ENCODE peak calls at places on chromosomes 7 and 10, in seven cellular contexts. X is WERI-Rb-1; E is nucleus accumbens; C is endothelial cell; W is stimulated activated CD4-positive, alpha-beta T cell treated with anti-CD3 and anti-CD28 coated beads, Interleukin-4, amount 100 ng/mL, for 48 hours; T is psoas muscle; Z is NCI-H2081 treated with DMSO at 0.1 percent for 48 hours. O is an unnamed sample.
A peak's percentile ranks its signal among the peaks of the same experiment; 100 is the strongest.

GRCh38 chr7:1196950-1197349 is 35.7 kb upstream of the UNCX start:
- DNase-seq in X (no peak), E (no peak), C (no peak), W (no peak), T (no peak), Z (no peak), O (no peak)

GRCh38 chr10:127813290-127813689 is 76.3 kb downstream of the FOXI2 start:
- DNase-seq in X (no peak), E (no peak), C (no peak), W (no peak), T (no peak), Z (no peak), O (no peak)

GRCh38 chr10:101301111-101301731 is 52.7 kb upstream of the BTRC start:
- DNase-seq in X (peak; percentile 91), E (no peak), C (peak; percentile 69), W (peak; percentile 26), T (peak; percentile 79), Z (no peak), O (peak; percentile 35)

GRCh38 chr7:47938574-47939165 is 9.6 kb downstream of the PKD1L1 start:
- DNase-seq in X (no peak), E (no peak), C (no peak), W (no peak), T (no peak), Z (no peak), O (no peak)

GRCh38 chr7:77409005-77409738 is 7.0 kb downstream of the GSAP start:
- DNase-seq in X (no peak), E (no peak), C (no peak), W (no peak), T (no peak), Z (no peak), O (no peak)

GRCh38 chr10:116779076-116779687 is 36.8 kb upstream of the HSPA12A start:
- DNase-seq in X (no peak), E (no peak), C (no peak), W (no peak), T (no peak), Z (no peak), O (no peak)

GRCh38 chr10:93652857-93653256 is 40.5 kb downstream of the PDE6C start:
- DNase-seq in X (no peak), E (no peak), C (no peak), W (no peak), T (no peak), Z (no peak), O (no peak)

GRCh38 chr7:35398518-35398917 is 144.6 kb upstream of the TBX20 start:
- DNase-seq in X (no peak), E (no peak), C (no peak), W (no peak), T (no peak), Z (no peak), O (no peak)

GRCh38 chr10:132705173-132705572 is 80.8 kb downstream of the NKX6-2 start:
- DNase-seq in X (no peak), E (peak; percentile 53), C (no peak), W (no peak), T (peak; percentile 65), Z (no peak), O (no peak)

GRCh38 chr10:131968949-131969348 is 12.8 kb downstream of the BNIP3 start:
- DNase-seq in X (no peak), E (no peak), C (no peak), W (no peak), T (no peak), Z (no peak), O (no peak)

GRCh38 chr10:132679217-132679595 is 106.7 kb downstream of the NKX6-2 start:
- DNase-seq in X (no peak), E (no peak), C (no peak), W (no peak), T (no peak), Z (no peak), O (no peak)

GRCh38 chr10:81068446-81068845 is 530.7 kb downstream of the SH2D4B start:
- DNase-seq in X (no peak), E (no peak), C (no peak), W (no peak), T (no peak), Z (no peak), O (no peak)

GRCh38 chr10:71777213-71777985 is 4.1 kb upstream of the VSIR start:
- DNase-seq in X (no peak), E (no peak), C (no peak), W (no peak), T (no peak), Z (no peak), O (no peak)

GRCh38 chr10:8114741-8115340 is 60.4 kb downstream of the GATA3 start:
- DNase-seq in X (no peak), E (no peak), C (no peak), W (no peak), T (no peak), Z (no peak), O (no peak)

GRCh38 chr10:129056734-129057689 is 410.0 kb upstream of the MGMT start:
- DNase-seq in X (no peak), E (no peak), C (no peak), W (no peak), T (no peak), Z (no peak), O (no peak)

GRCh38 chr10:112977294-112977951 is 27.4 kb downstream of the TCF7L2 start:
- DNase-seq in X (no peak), E (no peak), C (no peak), W (no peak), T (no peak), Z (no peak), O (no peak)

GRCh38 chr10:35848412-35848811 is 206.3 kb upstream of the FZD8 start:
- DNase-seq in X (no peak), E (no peak), C (no peak), W (no peak), T (no peak), Z (no peak), O (no peak)

GRCh38 chr10:113712755-113713154 is 33.0 kb downstream of the CASP7 start:
- DNase-seq in X (no peak), E (no peak), C (no peak), W (no peak), T (no peak), Z (no peak), O (no peak)

GRCh38 chr7:146314962-146315361 is 198.4 kb downstream of the CNTNAP2 start:
- DNase-seq in X (no peak), E (no peak), C (no peak), W (no peak), T (no peak), Z (no peak), O (no peak)

GRCh38 chr7:106243893-106244292 is 40.9 kb downstream of the NAMPT start:
- DNase-seq in X (no peak), E (no peak), C (no peak), W (no peak), T (no peak), Z (no peak), O (no peak)

GRCh38 chr7:1715671-1716074 is 45.6 kb downstream of the ELFN1 start:
- DNase-seq in X (no peak), E (no peak), C (no peak), W (no peak), T (no peak), Z (no peak), O (no peak)

GRCh38 chr7:131166066-131166465 is 161.6 kb upstream of the MKLN1 start:
- DNase-seq in X (no peak), E (no peak), C (no peak), W (no peak), T (no peak), Z (no peak), O (no peak)

GRCh38 chr10:125029584-125030242 is 87.8 kb downstream of the ZRANB1 start:
- DNase-seq in X (no peak), E (no peak), C (no peak), W (no peak), T (peak; percentile 23), Z (no peak), O (no peak)

GRCh38 chr7:37942934-37943610 is 22.6 kb downstream of the EPDR1 start:
- DNase-seq in X (peak; percentile 26), E (peak; percentile 4), C (peak; percentile 29), W (no peak), T (peak; percentile 87), Z (no peak), O (no peak)

GRCh38 chr10:71998840-71999194 is 34.6 kb downstream of the CHST3 start:
- DNase-seq in X (no peak), E (no peak), C (no peak), W (no peak), T (peak; percentile 85), Z (no peak), O (no peak)

GRCh38 chr10:21297525-21298383 is 227.7 kb downstream of the SKIDA1 start:
- DNase-seq in X (no peak), E (no peak), C (no peak), W (no peak), T (no peak), Z (no peak), O (no peak)

O was measured in HL-60.